ENCODE peak calls at places on chromosomes 13 and 19, in five cellular contexts. One of them, this sample, is unnamed.

GRCh38 chr13:102769679-102770078 is 3.9 kb downstream of the TEX30 start:
- DNase-seq in tibial artery: no peak
- DNase-seq in psoas muscle: no peak
- DNase-seq in bronchial epithelial cell: peak
- DNase-seq in AG09319: no peak
- DNase-seq in this sample: no peak

GRCh38 chr13:95644611-95645052 is at the start of gene DZIP1:
- DNase-seq in tibial artery: peak
- DNase-seq in psoas muscle: peak
- DNase-seq in bronchial epithelial cell: peak
- DNase-seq in AG09319: peak
- DNase-seq in this sample: no peak

GRCh38 chr13:24995225-24995804 is 100.6 kb upstream of the PABPC3 start:
- DNase-seq in tibial artery: peak
- DNase-seq in psoas muscle: no peak
- DNase-seq in bronchial epithelial cell: peak
- DNase-seq in AG09319: peak
- DNase-seq in this sample: no peak

GRCh38 chr19:38699647-38700349 is 44.5 kb downstream of the CAPN12 start:
- DNase-seq in tibial artery: no peak
- DNase-seq in psoas muscle: no peak
- DNase-seq in bronchial epithelial cell: no peak
- DNase-seq in AG09319: no peak
- DNase-seq in this sample: no peak

GRCh38 chr19:3593156-3593555 is 7.9 kb downstream of the GIPC3 start:
- DNase-seq in tibial artery: no peak
- DNase-seq in psoas muscle: no peak
- DNase-seq in bronchial epithelial cell: no peak
- DNase-seq in AG09319: no peak
- DNase-seq in this sample: no peak

GRCh38 chr19:51441410-51442390 is 16.6 kb downstream of the SIGLEC8 start:
- DNase-seq in tibial artery: no peak
- DNase-seq in psoas muscle: no peak
- DNase-seq in bronchial epithelial cell: no peak
- DNase-seq in AG09319: no peak
- DNase-seq in this sample: no peak

GRCh38 chr13:49311816-49312215 is 64.1 kb downstream of the CDADC1 start:
- DNase-seq in tibial artery: no peak
- DNase-seq in psoas muscle: no peak
- DNase-seq in bronchial epithelial cell: no peak
- DNase-seq in AG09319: no peak
- DNase-seq in this sample: no peak

GRCh38 chr13:25744176-25744575 is 307.6 kb downstream of the SHISA2 start:
- DNase-seq in tibial artery: no peak
- DNase-seq in psoas muscle: no peak
- DNase-seq in bronchial epithelial cell: peak
- DNase-seq in AG09319: no peak
- DNase-seq in this sample: no peak

GRCh38 chr13:65414187-65414586 is 1815.9 kb downstream of the PCDH9 start:
- DNase-seq in tibial artery: no peak
- DNase-seq in psoas muscle: no peak
- DNase-seq in bronchial epithelial cell: no peak
- DNase-seq in AG09319: no peak
- DNase-seq in this sample: no peak

GRCh38 chr19:14798760-14799159 is 20.4 kb upstream of the ADGRE2 start:
- DNase-seq in tibial artery: no peak
- DNase-seq in psoas muscle: no peak
- DNase-seq in bronchial epithelial cell: no peak
- DNase-seq in AG09319: no peak
- DNase-seq in this sample: no peak

GRCh38 chr13:33931397-33931987 is 113.5 kb downstream of the RFC3 start:
- DNase-seq in tibial artery: no peak
- DNase-seq in psoas muscle: no peak
- DNase-seq in bronchial epithelial cell: peak
- DNase-seq in AG09319: no peak
- DNase-seq in this sample: no peak
- TF ChIP-seq CTCF in tibial artery: peak
- TF ChIP-seq CTCF in psoas muscle: peak
- TF ChIP-seq CTCF in bronchial epithelial cell: peak
- TF ChIP-seq CTCF in AG09319: peak
- TF ChIP-seq CTCF in this sample: peak

DNA sequence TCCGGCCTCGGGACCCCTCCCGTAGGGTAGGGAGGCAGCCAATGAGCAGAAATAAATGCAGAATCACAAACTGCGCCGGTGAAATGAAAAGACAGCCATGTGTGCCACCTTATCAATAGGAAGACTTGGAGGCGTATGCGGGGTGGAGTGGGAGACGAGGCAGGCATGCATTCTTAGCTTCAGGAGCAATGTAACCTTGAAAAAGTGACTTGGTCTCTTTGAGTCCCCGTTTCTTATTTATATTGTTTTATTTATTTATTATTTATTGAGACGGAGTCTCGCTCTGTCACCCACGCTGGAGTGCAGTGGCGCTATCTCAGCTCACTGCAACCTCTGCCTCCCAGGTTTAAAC is 16.0 kb downstream of the SSC5D start:
- DNase-seq in tibial artery: no peak
- DNase-seq in psoas muscle: no peak
- DNase-seq in bronchial epithelial cell: no peak
- DNase-seq in AG09319: no peak
- DNase-seq in this sample: no peak
- TF ChIP-seq CTCF in tibial artery: no peak
- TF ChIP-seq CTCF in psoas muscle: no peak
- TF ChIP-seq CTCF in bronchial epithelial cell: no peak
- TF ChIP-seq CTCF in AG09319: no peak
- TF ChIP-seq CTCF in this sample: peak

DNA sequence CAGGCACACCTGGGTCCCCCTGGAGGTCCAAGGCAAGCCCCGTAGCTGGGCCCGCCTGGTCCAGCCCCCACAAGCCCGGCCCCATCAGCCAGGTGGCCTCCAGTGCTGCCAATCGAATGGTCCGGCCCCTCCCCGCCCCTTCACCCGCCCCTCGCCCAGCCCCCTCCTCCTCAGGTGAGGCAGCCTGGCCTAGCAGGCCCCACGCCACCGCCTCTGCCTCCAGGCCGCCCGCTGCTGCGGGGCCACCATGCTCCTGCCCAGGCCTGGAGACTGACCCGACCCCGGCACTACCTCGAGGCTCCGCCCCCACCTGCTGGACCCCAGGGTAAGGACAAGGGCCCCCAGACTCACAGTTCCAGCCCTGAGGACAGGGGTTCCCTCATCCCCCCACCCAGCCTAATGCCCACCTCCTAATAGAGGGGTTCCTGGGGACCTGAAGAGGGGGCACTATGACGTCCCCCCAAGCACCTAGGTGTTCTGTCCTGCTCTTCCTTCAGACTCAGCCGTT is at the start of gene HPN:
- DNase-seq in tibial artery: no peak
- DNase-seq in psoas muscle: peak
- DNase-seq in bronchial epithelial cell: no peak
- DNase-seq in AG09319: no peak
- DNase-seq in this sample: no peak
- TF ChIP-seq CTCF in tibial artery: no peak
- TF ChIP-seq CTCF in psoas muscle: no peak
- TF ChIP-seq CTCF in bronchial epithelial cell: no peak
- TF ChIP-seq CTCF in AG09319: no peak
- TF ChIP-seq CTCF in this sample: no peak

GRCh38 chr19:47745010-47745901 is at the start of gene NOP53:
- DNase-seq in tibial artery: peak
- DNase-seq in psoas muscle: peak
- DNase-seq in bronchial epithelial cell: peak
- DNase-seq in AG09319: peak
- DNase-seq in this sample: peak
- TF ChIP-seq CTCF in tibial artery: peak
- TF ChIP-seq CTCF in psoas muscle: no peak
- TF ChIP-seq CTCF in bronchial epithelial cell: no peak
- TF ChIP-seq CTCF in AG09319: no peak
- TF ChIP-seq CTCF in this sample: no peak

DNA sequence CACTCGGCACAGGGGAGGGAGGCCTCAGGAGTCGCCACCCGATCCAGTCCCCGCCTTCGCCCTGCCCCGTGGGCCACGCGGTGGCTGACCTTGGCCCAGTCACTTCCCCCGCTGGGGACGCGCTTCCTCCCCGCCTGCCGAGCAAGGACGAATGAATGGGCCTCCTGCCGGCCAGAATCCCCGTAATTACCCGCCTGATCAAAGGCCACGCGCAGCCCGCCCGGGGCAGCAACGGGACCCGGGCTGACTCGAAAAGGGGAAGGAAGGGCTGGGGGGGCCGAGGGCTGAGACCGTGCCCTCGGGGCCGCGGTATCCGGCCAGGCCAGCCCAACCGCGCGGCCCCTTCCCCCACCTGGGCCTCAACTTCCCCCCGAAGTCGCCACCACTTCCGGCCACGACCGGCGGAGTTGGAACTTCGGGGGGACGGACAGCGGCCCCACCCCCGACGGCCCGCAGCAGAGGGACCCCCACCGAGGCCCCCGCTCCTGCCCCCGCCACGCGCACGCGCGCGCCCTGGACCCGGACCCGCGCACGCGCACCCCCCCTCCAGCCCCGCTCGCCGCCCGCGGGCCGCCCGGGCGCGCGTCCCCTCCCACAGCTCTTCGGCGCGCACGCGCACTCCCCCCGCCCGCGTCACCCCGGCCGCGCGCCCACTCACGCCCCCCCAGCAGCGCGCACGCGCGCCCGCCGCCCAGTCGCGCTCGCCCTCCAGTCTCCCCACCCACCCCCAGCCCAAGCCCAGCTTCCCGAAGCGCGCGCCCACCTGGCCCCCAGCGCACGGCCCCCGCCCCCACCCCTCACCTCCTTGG is 520 bp downstream of the ZNF787 start:
- DNase-seq in tibial artery: peak
- DNase-seq in psoas muscle: peak
- DNase-seq in bronchial epithelial cell: peak
- DNase-seq in AG09319: no peak
- DNase-seq in this sample: peak
- TF ChIP-seq CTCF in tibial artery: no peak
- TF ChIP-seq CTCF in psoas muscle: peak
- TF ChIP-seq CTCF in bronchial epithelial cell: peak
- TF ChIP-seq CTCF in AG09319: no peak
- TF ChIP-seq CTCF in this sample: peak

GRCh38 chr13:19601749-19602725 is 31.4 kb upstream of the MPHOSPH8 start:
- DNase-seq in tibial artery: no peak
- DNase-seq in psoas muscle: no peak
- DNase-seq in bronchial epithelial cell: no peak
- DNase-seq in AG09319: no peak
- DNase-seq in this sample: no peak
- TF ChIP-seq CTCF in tibial artery: no peak
- TF ChIP-seq CTCF in psoas muscle: peak
- TF ChIP-seq CTCF in bronchial epithelial cell: peak
- TF ChIP-seq CTCF in AG09319: no peak
- TF ChIP-seq CTCF in this sample: no peak

GRCh38 chr19:11261431-11261901 is 858 bp downstream of the DOCK6 start:
- DNase-seq in tibial artery: no peak
- DNase-seq in psoas muscle: no peak
- DNase-seq in bronchial epithelial cell: no peak
- DNase-seq in AG09319: no peak
- DNase-seq in this sample: no peak

GRCh38 chr19:11260996-11261395 is 1.3 kb downstream of the DOCK6 start:
- DNase-seq in tibial artery: no peak
- DNase-seq in psoas muscle: no peak
- DNase-seq in bronchial epithelial cell: no peak
- DNase-seq in AG09319: no peak
- DNase-seq in this sample: no peak

GRCh38 chr19:11263726-11264125 is 1.4 kb upstream of the DOCK6 start:
- DNase-seq in tibial artery: no peak
- DNase-seq in psoas muscle: no peak
- DNase-seq in bronchial epithelial cell: no peak
- DNase-seq in AG09319: no peak
- DNase-seq in this sample: no peak

GRCh38 chr19:11264452-11265176 is 2.3 kb upstream of the DOCK6 start:
- DNase-seq in tibial artery: no peak
- DNase-seq in psoas muscle: peak
- DNase-seq in bronchial epithelial cell: peak
- DNase-seq in AG09319: no peak
- DNase-seq in this sample: no peak

GRCh38 chr19:11261902-11262839 is at the start of gene DOCK6:
- DNase-seq in tibial artery: no peak
- DNase-seq in psoas muscle: peak
- DNase-seq in bronchial epithelial cell: no peak
- DNase-seq in AG09319: no peak
- DNase-seq in this sample: no peak
- TF ChIP-seq CTCF in tibial artery: peak
- TF ChIP-seq CTCF in psoas muscle: peak
- TF ChIP-seq CTCF in bronchial epithelial cell: peak
- TF ChIP-seq CTCF in AG09319: peak
- TF ChIP-seq CTCF in this sample: peak

DNA sequence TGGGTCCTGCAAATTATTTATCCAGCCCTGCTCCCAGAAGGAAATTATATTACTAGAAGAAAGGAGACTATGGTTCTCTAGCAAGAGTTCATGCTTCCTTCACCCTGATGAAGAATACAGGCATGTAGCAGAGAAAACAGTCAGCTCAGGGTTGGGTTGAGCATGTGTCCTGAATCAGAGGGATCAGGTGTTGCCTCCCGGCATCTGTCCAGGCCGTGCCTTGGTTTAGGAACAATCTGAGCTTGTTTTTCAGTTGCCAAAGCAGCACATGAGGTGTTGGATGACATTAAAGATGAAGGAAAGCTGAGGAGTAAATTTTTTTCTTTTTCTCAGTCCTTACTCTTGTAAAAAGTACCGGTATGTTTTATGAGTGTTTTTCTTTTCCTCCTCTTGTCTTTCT is 62.0 kb downstream of the KL start:
- DNase-seq in tibial artery: no peak
- DNase-seq in psoas muscle: no peak
- DNase-seq in bronchial epithelial cell: no peak
- DNase-seq in AG09319: no peak
- DNase-seq in this sample: no peak
- TF ChIP-seq CTCF in tibial artery: no peak
- TF ChIP-seq CTCF in psoas muscle: no peak
- TF ChIP-seq CTCF in bronchial epithelial cell: no peak
- TF ChIP-seq CTCF in AG09319: no peak
- TF ChIP-seq CTCF in this sample: no peak

DNA sequence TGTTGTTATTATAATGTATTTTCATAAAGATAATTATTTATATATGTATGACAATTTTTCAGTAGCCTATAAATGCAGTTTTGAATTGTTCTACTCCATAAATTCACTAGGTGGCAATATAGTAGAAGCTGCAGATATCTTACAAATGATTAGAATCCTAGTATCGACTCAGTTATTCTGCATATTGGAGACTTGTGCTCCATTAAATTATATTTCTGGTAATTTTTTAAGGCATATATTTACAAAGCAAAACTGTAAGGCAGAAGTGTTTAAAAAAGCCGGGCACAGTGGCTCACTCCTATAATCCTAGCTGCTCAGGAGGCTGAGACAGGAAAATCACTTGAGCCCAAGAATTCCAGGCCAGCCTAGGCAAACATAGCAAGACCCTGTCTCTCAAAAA is 58.7 kb downstream of the DPY19L3 start:
- DNase-seq in tibial artery: no peak
- DNase-seq in psoas muscle: no peak
- DNase-seq in bronchial epithelial cell: peak
- DNase-seq in AG09319: no peak
- DNase-seq in this sample: no peak
- TF ChIP-seq CTCF in tibial artery: no peak
- TF ChIP-seq CTCF in psoas muscle: peak
- TF ChIP-seq CTCF in bronchial epithelial cell: no peak
- TF ChIP-seq CTCF in AG09319: peak
- TF ChIP-seq CTCF in this sample: peak

DNA sequence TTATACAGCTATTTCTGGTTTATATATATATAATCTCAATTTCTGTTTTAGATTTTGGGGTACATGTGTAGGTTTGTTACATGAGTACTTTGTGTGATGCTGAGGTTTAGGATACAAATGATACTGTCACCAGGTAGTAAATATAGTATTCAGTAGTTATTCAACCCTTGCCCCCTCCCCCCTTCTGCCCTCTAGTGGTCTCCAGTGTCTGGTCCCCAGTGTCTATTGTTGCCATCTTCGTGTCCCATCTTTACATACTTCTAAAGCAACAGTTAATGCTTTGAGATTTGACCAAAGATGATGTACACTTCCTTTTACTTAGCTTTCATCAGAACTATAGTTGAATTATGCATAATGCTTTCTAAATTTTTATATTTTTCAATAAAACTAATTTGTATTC is 1623.4 kb upstream of the PRR20A start:
- DNase-seq in tibial artery: no peak
- DNase-seq in psoas muscle: no peak
- DNase-seq in bronchial epithelial cell: no peak
- DNase-seq in AG09319: no peak
- DNase-seq in this sample: no peak
- TF ChIP-seq CTCF in tibial artery: no peak
- TF ChIP-seq CTCF in psoas muscle: no peak
- TF ChIP-seq CTCF in bronchial epithelial cell: no peak
- TF ChIP-seq CTCF in AG09319: no peak
- TF ChIP-seq CTCF in this sample: no peak

This sample was measured in CD14-positive monocyte.